ENCODE peak calls at places on chromosomes 4 and X, in eight cellular contexts. H, P, G, E, V, Z, A and M are unnamed samples.

GRCh38 chr4:30721353-30722091 is 1.4 kb downstream of the PCDH7 start:
- DNase-seq in H (peak; percentile 43), P (no peak), G (no peak), E (peak; percentile 29), V (peak; percentile 86), Z (no peak), A (peak; percentile 33), M (no peak)

GRCh38 chr4:4610672-4611071 is 68.8 kb upstream of the STX18 start:
- DNase-seq in H (no peak), P (no peak), G (no peak), E (no peak), V (peak; percentile 81), Z (no peak), A (no peak), M (no peak)

GRCh38 chrX:45751156-45751555 is 550.5 kb upstream of the DIPK2B start:
- DNase-seq in H (peak; percentile 51), P (no peak), G (no peak), E (no peak), V (no peak), Z (no peak), A (peak; percentile 4), M (no peak)

GRCh38 chrX:9064694-9065093 is 30.8 kb upstream of the FAM9B start:
- DNase-seq in H (no peak), P (no peak), G (no peak), E (no peak), V (no peak), Z (no peak), A (no peak), M (no peak)

GRCh38 chr4:2284934-2285664 is 23.2 kb upstream of the MXD4 start:
- DNase-seq in H (peak; percentile 64), P (peak; percentile 58), G (no peak), E (peak; percentile 10), V (no peak), Z (no peak), A (peak; percentile 74), M (no peak)

GRCh38 chr4:152936446-152937279 is 540 bp downstream of the FHDC1 start:
- DNase-seq in H (peak; percentile 12), P (no peak), G (no peak), E (no peak), V (peak; percentile 89), Z (peak; percentile 22), A (peak; percentile 21), M (no peak)

GRCh38 chr4:185305979-185306442 is 89.7 kb downstream of the LRP2BP start:
- DNase-seq in H (peak; percentile 90), P (peak; percentile 98), G (no peak), E (no peak), V (no peak), Z (no peak), A (peak; percentile 93), M (peak; percentile 93)

GRCh38 chrX:99461223-99461622 is 948.9 kb downstream of the PCDH19 start:
- DNase-seq in H (no peak), P (no peak), G (no peak), E (no peak), V (no peak), Z (no peak), A (no peak), M (no peak)

GRCh38 chr4:184355111-184355604 is 119.2 kb downstream of the IRF2 start:
- DNase-seq in H (peak; percentile 92), P (peak; percentile 78), G (peak; percentile 67), E (peak; percentile 39), V (no peak), Z (no peak), A (peak; percentile 91), M (peak; percentile 40)

GRCh38 chr4:25827373-25827772 is 35.4 kb downstream of the SEL1L3 start:
- DNase-seq in H (peak; percentile 54), P (no peak), G (no peak), E (no peak), V (peak; percentile 43), Z (no peak), A (no peak), M (no peak)

GRCh38 chr4:177596035-177596434 is 153.8 kb upstream of the AGA start:
- DNase-seq in H (peak; percentile 42), P (peak; percentile 85), G (no peak), E (no peak), V (peak; percentile 85), Z (peak; percentile 46), A (peak; percentile 83), M (peak; percentile 3)

GRCh38 chr4:38668203-38668602 is 4.2 kb downstream of the KLF3 start:
- DNase-seq in H (no peak), P (no peak), G (no peak), E (no peak), V (no peak), Z (no peak), A (no peak), M (no peak)

GRCh38 chr4:38671594-38671943 is 7.6 kb downstream of the KLF3 start:
- DNase-seq in H (no peak), P (no peak), G (no peak), E (no peak), V (no peak), Z (no peak), A (no peak), M (no peak)

GRCh38 chr4:38670939-38671593 is 7.1 kb downstream of the KLF3 start:
- DNase-seq in H (no peak), P (no peak), G (peak; percentile 62), E (no peak), V (no peak), Z (no peak), A (no peak), M (no peak)

GRCh38 chr4:38669233-38669632 is 5.2 kb downstream of the KLF3 start:
- DNase-seq in H (peak; percentile 42), P (no peak), G (no peak), E (no peak), V (no peak), Z (no peak), A (no peak), M (no peak)

GRCh38 chr4:38670061-38670894 is 6.3 kb downstream of the KLF3 start:
- DNase-seq in H (no peak), P (no peak), G (no peak), E (no peak), V (no peak), Z (no peak), A (no peak), M (no peak)
- H3K4me3 ChIP-seq in H (peak overlapping the region; percentile 39), P (no peak overlapping the region), G (no peak overlapping the region), E (no peak overlapping the region), V (no peak overlapping the region), Z (peak overlapping the region; percentile 4), A (no peak overlapping the region), M (no peak overlapping the region)

GRCh38 chr4:102554482-102554881 is 53.3 kb downstream of the NFKB1 start:
- DNase-seq in H (peak; percentile 39), P (no peak), G (no peak), E (peak; percentile 74), V (no peak), Z (no peak), A (peak; percentile 89), M (no peak)
- TF ChIP-seq CTCF in H (no peak), P (no peak), G (no peak), E (no peak), V (no peak), Z (no peak), A (no peak), M (no peak)

GRCh38 chr4:121988950-121989349 is 37.1 kb upstream of the TRPC3 start:
- DNase-seq in H (no peak), P (peak; percentile 8), G (no peak), E (no peak), V (no peak), Z (no peak), A (no peak), M (no peak)

GRCh38 chr4:121990489-121990888 is 38.6 kb upstream of the TRPC3 start:
- DNase-seq in H (no peak), P (no peak), G (no peak), E (no peak), V (no peak), Z (no peak), A (no peak), M (no peak)

GRCh38 chr4:121991968-121992367 is 40.1 kb upstream of the TRPC3 start:
- DNase-seq in H (no peak), P (no peak), G (no peak), E (no peak), V (no peak), Z (no peak), A (no peak), M (no peak)

DNA sequence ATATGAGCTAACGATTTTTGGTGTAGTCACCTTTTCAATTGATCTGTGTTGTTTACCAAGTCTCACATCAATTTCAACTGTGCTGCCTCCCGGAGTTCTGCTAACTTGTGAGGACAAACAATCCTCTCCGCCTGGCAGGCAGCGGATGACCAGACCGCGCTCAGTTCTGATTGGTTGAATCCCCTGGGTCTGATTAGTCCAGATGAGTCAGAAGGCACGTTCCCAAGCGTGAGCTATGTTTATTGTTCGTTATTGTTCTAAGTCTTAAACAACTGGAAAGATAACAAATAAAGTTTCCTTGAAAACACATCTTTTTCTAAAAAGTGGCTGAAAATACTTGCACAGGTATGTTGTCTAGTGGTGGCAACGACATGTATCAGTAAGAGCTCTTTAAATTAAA is 37.9 kb upstream of the TRPC3 start:
- DNase-seq in H (peak; percentile 62), P (peak; percentile 53), G (no peak), E (no peak), V (no peak), Z (no peak), A (peak; percentile 89), M (no peak)
- H3K4me3 ChIP-seq in H (no peak overlapping the region), P (no peak overlapping the region), G (no peak overlapping the region), E (no peak overlapping the region), V (no peak overlapping the region), Z (no peak overlapping the region), A (no peak overlapping the region), M (no peak overlapping the region)

DNA sequence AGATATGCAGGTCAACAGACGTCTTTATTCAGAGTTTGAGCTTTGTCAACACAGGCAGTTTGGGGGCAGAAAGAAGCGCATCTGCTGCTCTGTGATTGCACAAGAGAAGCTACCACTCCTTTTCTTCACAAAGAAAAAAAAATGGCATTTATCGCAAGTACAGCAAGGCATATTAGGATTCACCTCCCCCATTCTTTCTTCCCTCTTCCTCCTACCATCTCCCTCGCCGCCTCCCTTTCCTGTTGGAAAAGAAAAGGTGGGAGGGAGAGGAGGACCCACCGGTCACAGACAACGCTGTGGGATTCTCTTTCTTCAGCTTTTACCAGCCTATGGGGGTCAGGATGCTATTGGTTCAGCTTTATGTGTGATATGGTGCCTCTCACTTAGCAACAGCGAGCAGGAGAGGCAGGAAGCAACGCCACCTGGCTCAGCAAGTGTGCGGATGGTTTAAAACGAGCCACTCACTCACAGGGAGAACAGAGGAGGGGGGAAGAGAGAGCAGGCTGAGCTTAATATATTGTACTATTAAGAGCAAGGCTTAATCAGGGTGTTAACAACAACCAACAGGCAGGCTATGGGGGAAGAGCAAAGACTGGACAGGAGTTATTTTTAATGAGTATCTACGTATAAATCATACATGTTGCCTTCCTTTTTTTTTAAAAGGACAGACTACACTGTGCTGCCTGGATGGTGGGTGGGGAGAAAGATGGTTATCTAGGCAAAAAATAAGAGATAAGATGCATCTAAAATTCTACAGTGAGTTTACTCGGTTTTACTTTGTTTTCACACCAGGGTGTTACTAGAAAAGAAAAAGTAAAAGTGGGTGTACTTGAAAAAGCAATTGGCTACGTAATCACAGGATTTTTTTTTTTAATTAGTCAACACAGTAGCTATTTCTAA is 104.7 kb downstream of the MAML3 start:
- DNase-seq in H (peak; percentile 33), P (peak; percentile 30), G (peak; percentile 74), E (peak; percentile 71), V (no peak), Z (peak; percentile 38), A (peak; percentile 49), M (no peak)
- TF ChIP-seq CTCF in H (no peak), P (no peak), G (no peak), E (peak; percentile 29), V (no peak), Z (no peak), A (peak; percentile 7), M (no peak)